ENCODE peak calls at places on chromosome 14, in eight cellular contexts. P is right atrium auricular region, M is thyroid gland, R is lower lobe of right lung, Z is A673, K is HL-60, J is heart right ventricle, Q is endothelial cell of umbilical vein. S is an unnamed sample.

GRCh38 chr14:97446087-97446486 is 648.9 kb downstream of the VRK1 start:
- DNase-seq in P (no peak), M (no peak), R (no peak), Z (no peak), K (no peak), J (no peak), Q (no peak), S (no peak)

GRCh38 chr14:58635041-58635440 is 2.7 kb upstream of the DACT1 start:
- DNase-seq in P (no peak), M (no peak), R (no peak), Z (no peak), K (no peak), J (no peak), Q (no peak), S (no peak)

GRCh38 chr14:74945261-74945851 is 10.0 kb downstream of the PGF start:
- DNase-seq in P (no peak), M (no peak), R (no peak), Z (peak), K (no peak), J (no peak), Q (peak), S (no peak)

GRCh38 chr14:65159281-65160062 is 57.2 kb upstream of the MAX start:
- DNase-seq in P (no peak), M (no peak), R (no peak), Z (no peak), K (no peak), J (no peak), Q (no peak), S (no peak)

GRCh38 chr14:70808402-70809237 is 693 bp downstream of the MAP3K9 start:
- DNase-seq in P (no peak), M (peak), R (peak), Z (peak), K (no peak), J (peak), Q (no peak), S (no peak)

GRCh38 chr14:36438883-36439282 is 81.1 kb downstream of the NKX2-1 start:
- DNase-seq in P (no peak), M (no peak), R (no peak), Z (no peak), K (no peak), J (no peak), Q (no peak), S (no peak)

GRCh38 chr14:53954551-53955233 is 1.9 kb downstream of the BMP4 start:
- DNase-seq in P (no peak), M (peak), R (no peak), Z (no peak), K (no peak), J (peak), Q (peak), S (peak)

GRCh38 chr14:67816326-67817009 is at the start of gene ZFYVE26:
- DNase-seq in P (peak), M (peak), R (peak), Z (peak), K (peak), J (peak), Q (peak), S (peak)

GRCh38 chr14:76977793-76978730 is 50.4 kb downstream of the IRF2BPL start:
- DNase-seq in P (peak), M (peak), R (peak), Z (no peak), K (peak), J (peak), Q (no peak), S (peak)

GRCh38 chr14:49879683-49880204 is 13.1 kb upstream of the ARF6 start:
- DNase-seq in P (no peak), M (peak), R (peak), Z (peak), K (peak), J (no peak), Q (peak), S (peak)

GRCh38 chr14:68292467-68293334 is 473.1 kb downstream of the RAD51B start:
- DNase-seq in P (no peak), M (peak), R (no peak), Z (no peak), K (no peak), J (no peak), Q (no peak), S (no peak)

GRCh38 chr14:73725116-73726024 is 11.2 kb upstream of the PNMA1 start:
- DNase-seq in P (no peak), M (no peak), R (no peak), Z (peak), K (no peak), J (no peak), Q (no peak), S (peak)

GRCh38 chr14:32727827-32728226 is 210.9 kb upstream of the NPAS3 start:
- DNase-seq in P (no peak), M (no peak), R (no peak), Z (no peak), K (no peak), J (no peak), Q (no peak), S (no peak)

GRCh38 chr14:88463318-88463717 is 77.9 kb downstream of the SPATA7 start:
- DNase-seq in P (no peak), M (no peak), R (no peak), Z (peak), K (no peak), J (no peak), Q (peak), S (no peak)

GRCh38 chr14:25122843-25123242 is 72.9 kb upstream of the STXBP6 start:
- DNase-seq in P (no peak), M (no peak), R (no peak), Z (no peak), K (no peak), J (no peak), Q (no peak), S (no peak)

GRCh38 chr14:85415015-85415712 is 114.8 kb upstream of the FLRT2 start:
- DNase-seq in P (peak), M (peak), R (no peak), Z (peak), K (no peak), J (no peak), Q (peak), S (peak)

GRCh38 chr14:102088012-102088792 is 1.4 kb upstream of the HSP90AA1 start:
- DNase-seq in P (peak), M (peak), R (peak), Z (no peak), K (peak), J (peak), Q (peak), S (no peak)

GRCh38 chr14:96192975-96193805 is 11.4 kb upstream of the BDKRB2 start:
- DNase-seq in P (no peak), M (no peak), R (no peak), Z (peak), K (no peak), J (no peak), Q (peak), S (no peak)

GRCh38 chr14:91215381-91215780 is 29.1 kb downstream of the GPR68 start:
- DNase-seq in P (no peak), M (no peak), R (no peak), Z (no peak), K (no peak), J (no peak), Q (no peak), S (no peak)

GRCh38 chr14:91219505-91220389 is 24.8 kb downstream of the GPR68 start:
- DNase-seq in P (no peak), M (peak), R (peak), Z (no peak), K (no peak), J (peak), Q (no peak), S (no peak)

GRCh38 chr14:91218041-91218440 is 26.5 kb downstream of the GPR68 start:
- DNase-seq in P (no peak), M (no peak), R (no peak), Z (no peak), K (no peak), J (no peak), Q (peak), S (no peak)

GRCh38 chr14:91214306-91214705 is 30.2 kb downstream of the GPR68 start:
- DNase-seq in P (no peak), M (no peak), R (no peak), Z (no peak), K (no peak), J (no peak), Q (no peak), S (no peak)

GRCh38 chr14:91216731-91217226 is 27.7 kb downstream of the GPR68 start:
- DNase-seq in P (no peak), M (no peak), R (no peak), Z (no peak), K (no peak), J (no peak), Q (no peak), S (no peak)
- H3K4me3 ChIP-seq in P (no peak), M (no peak), R (no peak), Z (no peak), K (no peak), J (no peak), Q (no peak), S (no peak)

GRCh38 chr14:30440986-30441385 is 118.0 kb upstream of the G2E3 start:
- DNase-seq in P (no peak), M (no peak), R (no peak), Z (no peak), K (no peak), J (no peak), Q (no peak), S (no peak)

GRCh38 chr14:30444451-30444850 is 114.5 kb upstream of the G2E3 start:
- DNase-seq in P (no peak), M (no peak), R (no peak), Z (no peak), K (no peak), J (no peak), Q (no peak), S (no peak)

GRCh38 chr14:30445394-30445793 is 113.6 kb upstream of the G2E3 start:
- DNase-seq in P (no peak), M (no peak), R (no peak), Z (no peak), K (no peak), J (no peak), Q (no peak), S (no peak)

GRCh38 chr14:30445852-30446251 is 113.1 kb upstream of the G2E3 start:
- DNase-seq in P (no peak), M (no peak), R (no peak), Z (no peak), K (no peak), J (no peak), Q (no peak), S (no peak)

GRCh38 chr14:30443368-30444007 is 115.5 kb upstream of the G2E3 start:
- DNase-seq in P (no peak), M (no peak), R (no peak), Z (peak), K (no peak), J (no peak), Q (peak), S (peak)
- TF ChIP-seq CTCF in P (peak), M (no peak), R (no peak), Z (peak), K (peak), J (peak), Q (no peak), S (peak)

GRCh38 chr14:103103461-103104388 is 9.2 kb downstream of the EXOC3L4 start:
- DNase-seq in P (no peak), M (no peak), R (peak), Z (peak), K (no peak), J (peak), Q (no peak), S (no peak)

GRCh38 chr14:103102689-103103260 is 8.2 kb downstream of the EXOC3L4 start:
- DNase-seq in P (no peak), M (no peak), R (no peak), Z (no peak), K (no peak), J (no peak), Q (no peak), S (no peak)

GRCh38 chr14:103105580-103106168 is 11.1 kb downstream of the EXOC3L4 start:
- DNase-seq in P (no peak), M (no peak), R (no peak), Z (no peak), K (no peak), J (no peak), Q (no peak), S (no peak)

GRCh38 chr14:103104654-103105511 is 10.4 kb downstream of the EXOC3L4 start:
- DNase-seq in P (no peak), M (peak), R (peak), Z (peak), K (peak), J (peak), Q (no peak), S (peak)

DNA sequence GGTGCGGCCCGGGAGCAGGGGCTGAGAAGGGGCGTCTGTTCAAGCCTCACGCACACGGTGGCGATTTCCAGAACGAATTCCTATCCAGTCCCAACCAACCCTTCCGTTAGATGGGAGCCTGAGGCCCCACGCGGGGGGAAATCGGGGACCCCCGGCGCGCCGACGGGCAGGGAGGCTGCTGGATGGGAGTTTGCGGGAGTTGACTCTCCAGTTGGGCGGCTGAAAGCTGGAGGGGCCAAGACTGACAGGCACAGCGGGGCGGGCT is 9.8 kb downstream of the EXOC3L4 start:
- DNase-seq in P (no peak), M (no peak), R (no peak), Z (no peak), K (no peak), J (peak), Q (no peak), S (no peak)
- H3K4me3 ChIP-seq in P (no peak), M (no peak), R (peak), Z (no peak), K (no peak), J (no peak), Q (no peak), S (no peak)

GRCh38 chr14:37673439-37673838 is 78.0 kb downstream of the TTC6 start:
- DNase-seq in P (no peak), M (no peak), R (no peak), Z (no peak), K (no peak), J (no peak), Q (no peak), S (no peak)

GRCh38 chr14:37665479-37665878 is 70.0 kb downstream of the TTC6 start:
- DNase-seq in P (no peak), M (no peak), R (no peak), Z (no peak), K (no peak), J (no peak), Q (no peak), S (no peak)

GRCh38 chr14:37665951-37666350 is 70.5 kb downstream of the TTC6 start:
- DNase-seq in P (no peak), M (no peak), R (no peak), Z (no peak), K (no peak), J (no peak), Q (no peak), S (no peak)

GRCh38 chr14:37668646-37669045 is 73.2 kb downstream of the TTC6 start:
- DNase-seq in P (no peak), M (no peak), R (no peak), Z (no peak), K (no peak), J (no peak), Q (no peak), S (peak)

DNA sequence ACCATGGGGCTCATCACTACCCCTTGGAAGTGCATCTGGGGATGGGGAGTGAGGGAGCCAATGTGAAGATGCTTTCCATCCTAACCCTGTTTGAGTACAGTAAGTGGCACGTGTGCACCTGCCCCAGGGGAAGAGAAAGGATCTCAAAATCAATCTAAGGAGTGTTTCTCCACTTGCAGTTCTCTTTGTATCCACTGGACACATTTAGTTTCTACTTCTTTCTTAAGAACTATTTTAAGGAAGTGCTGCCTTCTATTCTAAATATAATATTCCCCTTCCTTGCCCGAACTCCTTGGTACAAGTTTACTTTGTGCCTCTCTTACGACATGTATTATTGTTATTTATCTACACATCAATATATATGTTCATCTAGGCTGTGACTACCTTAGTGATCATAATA is 73.8 kb downstream of the TTC6 start:
- DNase-seq in P (no peak), M (no peak), R (no peak), Z (no peak), K (no peak), J (no peak), Q (no peak), S (no peak)
- TF ChIP-seq CTCF in P (no peak), M (no peak), R (no peak), Z (no peak), K (no peak), J (no peak), Q (no peak), S (no peak)

GRCh38 chr14:90577661-90578282 is 180.9 kb downstream of the CALM1 start:
- DNase-seq in P (no peak), M (no peak), R (no peak), Z (no peak), K (no peak), J (peak), Q (no peak), S (no peak)

GRCh38 chr14:90580381-90581335 is 183.8 kb downstream of the CALM1 start:
- DNase-seq in P (no peak), M (no peak), R (no peak), Z (peak), K (no peak), J (no peak), Q (no peak), S (peak)

GRCh38 chr14:90579816-90580215 is 183.0 kb downstream of the CALM1 start:
- DNase-seq in P (no peak), M (no peak), R (no peak), Z (no peak), K (no peak), J (no peak), Q (no peak), S (no peak)

GRCh38 chr14:90578283-90578985 is 181.6 kb downstream of the CALM1 start:
- DNase-seq in P (no peak), M (no peak), R (no peak), Z (no peak), K (no peak), J (peak), Q (no peak), S (no peak)

DNA sequence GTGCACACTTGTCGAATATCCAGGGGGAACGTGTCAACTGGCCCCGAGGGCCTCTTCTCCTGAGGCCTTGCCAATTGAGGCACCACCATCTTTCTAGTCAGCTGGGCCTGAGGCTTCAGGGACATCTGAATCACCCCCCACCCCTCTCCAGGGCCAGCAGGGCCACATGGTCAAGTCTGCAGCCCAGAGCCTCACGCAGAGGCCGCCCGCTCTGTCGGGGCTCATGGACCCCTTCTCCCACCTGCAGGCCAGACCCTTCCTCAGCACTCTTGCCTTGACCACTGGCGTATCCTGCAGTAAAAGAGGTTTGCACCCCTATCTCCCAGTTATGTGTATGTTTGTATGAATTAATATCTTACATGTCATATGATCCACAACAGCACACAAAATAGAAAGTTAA is 182.3 kb downstream of the CALM1 start:
- DNase-seq in P (no peak), M (no peak), R (no peak), Z (no peak), K (no peak), J (no peak), Q (no peak), S (no peak)
- H3K4me3 ChIP-seq in P (no peak), M (no peak), R (no peak), Z (no peak), K (no peak), J (no peak), Q (no peak), S (no peak)

DNA sequence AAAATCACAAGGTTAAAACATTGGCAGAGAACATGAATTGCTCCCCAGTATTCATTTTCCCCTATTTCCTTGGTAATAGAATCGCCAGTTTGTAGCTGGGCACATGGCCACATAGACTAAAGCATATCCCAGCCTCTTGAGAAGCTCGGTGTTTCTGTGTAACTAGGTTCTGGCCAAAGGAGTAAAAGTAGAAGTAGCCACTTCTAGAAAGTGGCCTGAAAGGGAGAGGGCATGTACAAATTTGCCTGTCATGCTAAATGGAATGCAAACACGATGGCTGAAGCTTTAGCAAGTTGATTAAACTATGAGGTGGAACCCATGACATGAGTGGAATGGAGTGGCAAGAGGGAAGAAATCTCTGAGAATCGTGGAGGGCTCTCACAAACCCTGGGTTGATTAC is 173.7 kb upstream of the EGLN3 start:
- DNase-seq in P (no peak), M (peak), R (no peak), Z (no peak), K (no peak), J (no peak), Q (no peak), S (no peak)
- TF ChIP-seq CTCF in P (no peak), M (no peak), R (no peak), Z (no peak), K (no peak), J (no peak), Q (no peak), S (no peak)

GRCh38 chr14:69370061-69370460 is 28.0 kb downstream of the ERH start:
- DNase-seq in P (no peak), M (no peak), R (no peak), Z (no peak), K (no peak), J (no peak), Q (no peak), S (no peak)

GRCh38 chr14:69363964-69364363 is 34.1 kb downstream of the ERH start:
- DNase-seq in P (no peak), M (no peak), R (no peak), Z (no peak), K (no peak), J (no peak), Q (no peak), S (no peak)

GRCh38 chr14:69368381-69368780 is 29.7 kb downstream of the ERH start:
- DNase-seq in P (no peak), M (no peak), R (no peak), Z (no peak), K (no peak), J (no peak), Q (no peak), S (no peak)

GRCh38 chr14:69366069-69366468 is 32.0 kb downstream of the ERH start:
- DNase-seq in P (no peak), M (no peak), R (no peak), Z (no peak), K (no peak), J (no peak), Q (no peak), S (no peak)

DNA sequence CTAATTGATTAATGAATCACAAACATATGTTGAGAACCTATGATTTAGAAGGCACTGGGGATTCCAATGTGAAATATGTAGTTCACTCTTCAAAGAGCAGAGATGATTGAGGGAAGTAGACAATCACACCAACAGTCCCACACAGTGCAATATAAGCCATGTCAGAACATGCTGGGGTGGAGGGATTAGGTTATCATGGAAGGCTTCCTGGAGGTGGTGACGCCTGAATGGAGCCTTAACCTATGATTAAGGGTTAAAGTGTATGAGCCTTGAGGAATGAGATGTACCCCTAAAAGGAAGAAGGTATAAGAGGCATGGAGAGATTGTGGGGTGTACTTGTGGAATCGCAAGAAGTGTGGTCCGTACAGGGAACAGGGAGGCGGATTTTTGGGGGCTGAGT is 31.3 kb downstream of the ERH start:
- DNase-seq in P (no peak), M (no peak), R (no peak), Z (no peak), K (no peak), J (no peak), Q (no peak), S (no peak)
- H3K4me3 ChIP-seq in P (no peak), M (no peak), R (no peak), Z (no peak), K (no peak), J (no peak), Q (no peak), S (no peak)

S was measured in astrocyte of the spinal cord.